ENCODE peak calls at places on chromosomes 4 and X, in five cellular contexts. X, E, C, F and M are unnamed samples.

GRCh38 chr4:134665429-134665828 is 463.8 kb upstream of the PABPC4L start:
- DNase-seq in C (no peak), F (no peak), E (no peak), X (no peak), M (no peak)

GRCh38 chrX:53681661-53682060 is 4.9 kb downstream of the HUWE1 start:
- DNase-seq in X (peak; percentile 22), C (no peak), E (no peak), F (no peak), M (no peak)

GRCh38 chr4:77893451-77893850 is 30.8 kb downstream of the MRPL1 start:
- DNase-seq in F (no peak), X (no peak), C (no peak), E (no peak), M (no peak)

GRCh38 chr4:89356086-89356485 is 48.5 kb upstream of the GPRIN3 start:
- DNase-seq in F (peak; percentile 5), E (no peak), C (no peak), X (no peak), M (no peak)

GRCh38 chr4:3073158-3074077 is 920 bp downstream of the HTT-AS start:
- DNase-seq in F (no peak), X (no peak), C (peak; percentile 48), E (no peak), M (no peak)

GRCh38 chr4:73721419-73721818 is 18.9 kb upstream of the CXCL8 start:
- DNase-seq in C (no peak), E (no peak), X (no peak), F (no peak), M (peak; percentile 84)

GRCh38 chr4:38804654-38805295 is at the start of gene TLR1:
- DNase-seq in F (peak; percentile 49), X (no peak), C (no peak), E (no peak), M (peak; percentile 86)

GRCh38 chrX:40145001-40145631 is 47.4 kb upstream of the BCOR start:
- DNase-seq in E (no peak), C (no peak), F (no peak), X (no peak), M (no peak)

GRCh38 chrX:49172280-49172780 is 632 bp downstream of the PLP2 start:
- DNase-seq in F (no peak), X (peak; percentile 77), C (no peak), E (no peak), M (peak; percentile 42)

GRCh38 chr4:122606364-122607043 is 14.4 kb downstream of the IL21 start:
- DNase-seq in E (no peak), C (no peak), X (no peak), F (no peak), M (no peak)

GRCh38 chrX:12210196-12210815 is 72.0 kb downstream of the FRMPD4 start:
- DNase-seq in X (peak; percentile 6), E (no peak), F (peak; percentile 12), C (no peak), M (peak; percentile 4)

GRCh38 chrX:152641996-152642395 is 4.3 kb downstream of the GABRQ start:
- DNase-seq in E (no peak), F (no peak), C (peak; percentile 52), X (no peak), M (peak; percentile 23)

GRCh38 chrX:13742397-13743176 is 8.0 kb downstream of the OFD1 start:
- DNase-seq in F (no peak), E (no peak), C (no peak), X (no peak), M (no peak)

GRCh38 chr4:42512226-42512625 is 114.9 kb downstream of the SHISA3 start:
- DNase-seq in E (no peak), C (no peak), F (no peak), X (no peak), M (no peak)

GRCh38 chrX:12999422-12999821 is 24.5 kb downstream of the TMSB4X start:
- DNase-seq in E (no peak), X (no peak), C (no peak), F (no peak), M (peak; percentile 77)

GRCh38 chrX:24990585-24990984 is 25.2 kb downstream of the ARX start:
- DNase-seq in C (no peak), F (no peak), X (no peak), E (no peak), M (peak; percentile 43)

GRCh38 chr4:156998500-156999174 is 27.0 kb upstream of the PDGFC start:
- DNase-seq in E (no peak), F (no peak), X (no peak), C (no peak), M (no peak)

GRCh38 chr4:111755571-111755970 is 389.7 kb upstream of the FAM241A start:
- DNase-seq in E (no peak), C (no peak), X (no peak), F (no peak), M (no peak)

GRCh38 chr4:37892641-37893040 is 1.8 kb downstream of the TBC1D1 start:
- DNase-seq in E (no peak), X (no peak), F (no peak), C (no peak), M (no peak)

GRCh38 chr4:31461425-31461824 is 741.3 kb downstream of the PCDH7 start:
- DNase-seq in F (no peak), E (no peak), X (no peak), C (no peak), M (peak; percentile 6)

GRCh38 chr4:125085-125820 is 952 bp downstream of the ZNF718 start:
- DNase-seq in E (no peak), X (no peak), F (peak; percentile 1), C (peak; percentile 60), M (peak; percentile 63)

GRCh38 chr4:164320847-164321246 is 433.1 kb upstream of the SMIM31 start:
- DNase-seq in F (no peak), X (no peak), E (no peak), C (no peak), M (no peak)

GRCh38 chrX:50100188-50100587 is 100.6 kb downstream of the AKAP4 start:
- DNase-seq in C (no peak), E (no peak), F (no peak), X (no peak), M (peak; percentile 28)

GRCh38 chr4:29553842-29554241 is 1166.3 kb upstream of the PCDH7 start:
- DNase-seq in E (no peak), F (peak; percentile 9), C (no peak), X (no peak), M (peak; percentile 8)

GRCh38 chrX:140733766-140734342 is 24.3 kb downstream of the LINC00632 start:
- DNase-seq in E (no peak), C (peak; percentile 50), F (no peak), X (no peak), M (peak; percentile 63)

GRCh38 chrX:113743069-113743468 is 840.8 kb upstream of the HTR2C start:
- DNase-seq in E (no peak), X (no peak), C (no peak), F (no peak), M (no peak)

GRCh38 chrX:115560211-115560977 is 580 bp upstream of the PLS3 start:
- DNase-seq in E (no peak), F (no peak), C (no peak), X (no peak), M (peak; percentile 52)

GRCh38 chr4:38842998-38843397 is 13.6 kb downstream of the TLR6 start:
- DNase-seq in F (no peak), E (no peak), X (no peak), C (no peak), M (no peak)

GRCh38 chr4:83644677-83645639 is 109.0 kb downstream of the GPAT3 start:
- DNase-seq in C (no peak), F (peak; percentile 14), E (peak; percentile 48), X (no peak), M (peak; percentile 85)

GRCh38 chr4:130395871-130396270 is 1299.9 kb downstream of the C4orf33 start:
- DNase-seq in C (no peak), E (peak; percentile 38), X (no peak), F (peak; percentile 4), M (peak; percentile 90)

GRCh38 chrX:44203791-44204190 is 139.7 kb downstream of the EFHC2 start:
- DNase-seq in C (no peak), X (no peak), F (no peak), E (no peak), M (peak; percentile 2)

GRCh38 chr4:137685357-137685756 is 153.1 kb upstream of the PCDH18 start:
- DNase-seq in C (no peak), E (no peak), F (no peak), X (no peak), M (no peak)

GRCh38 chr4:1368421-1369090 is 21.5 kb downstream of the UVSSA start:
- DNase-seq in F (no peak), C (peak; percentile 25), E (no peak), X (peak; percentile 3), M (no peak)

GRCh38 chrX:13396887-13397286 is 77.0 kb upstream of the ATXN3L start:
- DNase-seq in F (no peak), X (no peak), E (no peak), C (no peak), M (peak; percentile 64)

DNA sequence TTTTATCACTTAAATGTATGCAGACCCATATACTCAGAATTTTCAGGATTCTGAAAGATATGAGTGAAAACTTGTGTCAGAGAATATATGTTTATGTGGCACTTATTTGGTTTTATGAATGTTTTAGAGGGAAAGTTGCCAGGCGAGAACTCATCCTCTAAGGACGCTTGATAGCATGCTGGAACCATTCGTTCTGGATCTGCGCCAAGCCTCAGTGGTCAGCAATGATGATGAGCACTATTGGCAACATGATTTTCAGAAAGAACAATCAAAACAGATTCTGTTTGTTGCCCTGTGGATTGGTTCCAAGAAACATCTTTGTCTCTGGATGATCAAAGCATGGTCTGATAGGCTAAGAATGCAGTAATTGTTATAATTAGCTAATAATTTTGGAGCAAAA is 32.1 kb upstream of the RAPGEF2 start:
- DNase-seq in F (no peak), E (no peak), X (no peak), C (no peak), M (peak; percentile 93)
- H3K4me3 ChIP-seq in F (no peak overlapping the region), E (no peak overlapping the region), X (no peak overlapping the region), C (no peak overlapping the region), M (no peak overlapping the region)

DNA sequence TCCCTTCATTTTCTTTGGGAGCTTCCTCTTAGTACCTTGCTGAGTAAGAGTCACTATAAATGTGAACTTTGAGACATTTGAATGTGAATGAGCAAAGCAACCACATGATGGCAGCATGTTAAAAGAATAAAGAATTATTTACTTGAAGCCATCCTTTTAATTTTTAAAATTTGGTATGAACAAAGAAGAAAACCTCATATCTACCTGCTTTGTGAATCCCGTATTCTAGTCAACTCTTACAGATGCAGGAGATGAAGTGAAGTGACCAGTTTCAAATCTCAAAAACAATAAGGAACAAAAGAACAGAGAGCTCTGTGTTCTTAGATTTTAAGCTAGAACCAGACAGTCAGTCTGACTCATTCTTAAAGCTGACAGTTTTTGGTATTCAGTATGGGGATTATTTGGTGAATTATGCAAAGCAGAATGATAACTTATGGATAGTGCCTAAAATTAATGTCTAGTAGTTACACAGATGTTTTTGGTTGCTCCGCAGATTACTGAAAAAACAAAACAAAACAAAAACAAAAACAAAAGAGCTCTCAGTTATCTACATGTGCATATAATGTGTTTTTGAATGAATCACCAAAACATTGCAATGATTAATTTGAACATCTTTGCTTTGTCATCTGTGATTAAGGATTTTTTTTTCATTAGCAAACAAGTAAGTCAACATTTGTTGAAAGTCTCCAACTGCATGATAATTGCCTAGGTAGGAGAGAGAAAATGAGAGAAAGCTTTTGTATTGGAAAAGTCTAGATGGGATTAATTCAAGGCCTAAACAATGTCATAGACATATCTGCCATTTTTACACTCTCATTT is 48.2 kb upstream of the H2AZ1 start:
- DNase-seq in E (no peak), F (peak; percentile 10), X (no peak), C (no peak), M (peak; percentile 68)
- TF ChIP-seq CTCF in E (peak; percentile 55), F (peak; percentile 29), X (no peak), C (peak; percentile 35), M (peak; percentile 43)

GRCh38 chr4:115028682-115029385 is 84.6 kb downstream of the NDST4 start:
- DNase-seq in C (no peak), E (no peak), X (no peak), F (no peak), M (no peak)
- H3K4me3 ChIP-seq in C (no peak overlapping the region), E (no peak overlapping the region), X (no peak overlapping the region), F (no peak overlapping the region), M (no peak overlapping the region)

GRCh38 chr4:172232966-172233365 is 419.8 kb downstream of the GALNTL6 start:
- DNase-seq in X (no peak), C (no peak), E (no peak), F (no peak), M (peak; percentile 12)
- TF ChIP-seq CTCF in X (no peak), C (no peak), E (no peak), F (peak; percentile 17), M (peak; percentile 39)